ENCODE peak calls at places on chromosomes 4 and X, in nine cellular contexts. One of them, this sample, is unnamed. For H3K4me1, the result is how much of the 10 kb centered on the place peaks cover.

GRCh38 chr4:121564840-121565375 is 131.9 kb downstream of the ANXA5 start:
- DNase-seq in ovary: no peak
- DNase-seq in foreskin keratinocyte: no peak
- DNase-seq in K562: no peak
- DNase-seq in prostate gland: no peak
- DNase-seq in breast epithelium: no peak
- DNase-seq in hepatocyte: no peak
- DNase-seq in psoas muscle: no peak
- DNase-seq in transverse colon: no peak
- DNase-seq in this sample: peak

GRCh38 chrX:53317365-53318069 is 36.1 kb upstream of the IQSEC2 start:
- DNase-seq in foreskin keratinocyte: no peak
- DNase-seq in ovary: peak
- DNase-seq in transverse colon: peak
- DNase-seq in psoas muscle: peak
- DNase-seq in breast epithelium: peak
- DNase-seq in prostate gland: peak
- DNase-seq in K562: peak
- DNase-seq in hepatocyte: peak
- DNase-seq in this sample: no peak

GRCh38 chrX:105822138-105823091 is at the start of gene NRK:
- DNase-seq in hepatocyte: peak
- DNase-seq in transverse colon: no peak
- DNase-seq in breast epithelium: no peak
- DNase-seq in ovary: peak
- DNase-seq in psoas muscle: peak
- DNase-seq in prostate gland: no peak
- DNase-seq in K562: no peak
- DNase-seq in foreskin keratinocyte: no peak
- DNase-seq in this sample: no peak

GRCh38 chr4:123398803-123399637 is 2.4 kb downstream of the SPRY1 start:
- DNase-seq in psoas muscle: peak
- DNase-seq in transverse colon: peak
- DNase-seq in breast epithelium: peak
- DNase-seq in prostate gland: peak
- DNase-seq in K562: no peak
- DNase-seq in foreskin keratinocyte: peak
- DNase-seq in hepatocyte: peak
- DNase-seq in ovary: peak
- DNase-seq in this sample: peak

GRCh38 chr4:2830632-2831610 is 12.7 kb upstream of the ADD1 start:
- DNase-seq in breast epithelium: no peak
- DNase-seq in prostate gland: no peak
- DNase-seq in hepatocyte: no peak
- DNase-seq in ovary: peak
- DNase-seq in psoas muscle: no peak
- DNase-seq in transverse colon: peak
- DNase-seq in foreskin keratinocyte: no peak
- DNase-seq in K562: no peak
- DNase-seq in this sample: peak

GRCh38 chrX:54357414-54358377 is at the start of gene WNK3:
- DNase-seq in hepatocyte: peak
- DNase-seq in prostate gland: peak
- DNase-seq in psoas muscle: peak
- DNase-seq in K562: no peak
- DNase-seq in foreskin keratinocyte: peak
- DNase-seq in ovary: peak
- DNase-seq in breast epithelium: peak
- DNase-seq in transverse colon: peak
- DNase-seq in this sample: peak

GRCh38 chr4:22099896-22100295 is 151.3 kb upstream of the KCNIP4 start:
- DNase-seq in K562: no peak
- DNase-seq in ovary: no peak
- DNase-seq in psoas muscle: no peak
- DNase-seq in foreskin keratinocyte: no peak
- DNase-seq in breast epithelium: no peak
- DNase-seq in hepatocyte: no peak
- DNase-seq in prostate gland: no peak
- DNase-seq in transverse colon: no peak
- DNase-seq in this sample: no peak

GRCh38 chrX:67619253-67619652 is 75.4 kb downstream of the AR start:
- DNase-seq in psoas muscle: no peak
- DNase-seq in K562: no peak
- DNase-seq in transverse colon: no peak
- DNase-seq in ovary: no peak
- DNase-seq in prostate gland: no peak
- DNase-seq in foreskin keratinocyte: peak
- DNase-seq in breast epithelium: no peak
- DNase-seq in hepatocyte: peak
- DNase-seq in this sample: no peak

GRCh38 chrX:101429934-101430333 is 21.9 kb downstream of the HNRNPH2 start:
- DNase-seq in hepatocyte: no peak
- DNase-seq in K562: no peak
- DNase-seq in prostate gland: no peak
- DNase-seq in foreskin keratinocyte: peak
- DNase-seq in breast epithelium: no peak
- DNase-seq in ovary: no peak
- DNase-seq in psoas muscle: no peak
- DNase-seq in transverse colon: no peak
- DNase-seq in this sample: no peak

GRCh38 chr4:146763560-146763959 is 124.9 kb downstream of the POU4F2 start:
- DNase-seq in transverse colon: no peak
- DNase-seq in breast epithelium: no peak
- DNase-seq in psoas muscle: no peak
- DNase-seq in ovary: no peak
- DNase-seq in prostate gland: no peak
- DNase-seq in foreskin keratinocyte: no peak
- DNase-seq in hepatocyte: no peak
- DNase-seq in K562: no peak
- DNase-seq in this sample: no peak

GRCh38 chr4:101020956-101021355 is 326.4 kb downstream of the PPP3CA start:
- DNase-seq in ovary: no peak
- DNase-seq in breast epithelium: no peak
- DNase-seq in psoas muscle: no peak
- DNase-seq in transverse colon: no peak
- DNase-seq in hepatocyte: no peak
- DNase-seq in foreskin keratinocyte: peak
- DNase-seq in K562: no peak
- DNase-seq in prostate gland: no peak
- DNase-seq in this sample: no peak

GRCh38 chr4:123235431-123235830 is 161.2 kb upstream of the SPRY1 start:
- DNase-seq in psoas muscle: no peak
- DNase-seq in prostate gland: no peak
- DNase-seq in breast epithelium: no peak
- DNase-seq in foreskin keratinocyte: no peak
- DNase-seq in transverse colon: no peak
- DNase-seq in hepatocyte: no peak
- DNase-seq in ovary: no peak
- DNase-seq in K562: no peak
- DNase-seq in this sample: no peak

GRCh38 chr4:930827-931193 is 1.3 kb downstream of the GAK start:
- DNase-seq in prostate gland: no peak
- DNase-seq in transverse colon: peak
- DNase-seq in psoas muscle: no peak
- DNase-seq in breast epithelium: no peak
- DNase-seq in hepatocyte: no peak
- DNase-seq in K562: no peak
- DNase-seq in ovary: peak
- DNase-seq in foreskin keratinocyte: peak
- DNase-seq in this sample: no peak

GRCh38 chr4:139617702-139618490 is 47.7 kb upstream of the MGST2 start:
- DNase-seq in foreskin keratinocyte: no peak
- DNase-seq in ovary: no peak
- DNase-seq in transverse colon: no peak
- DNase-seq in breast epithelium: no peak
- DNase-seq in K562: peak
- DNase-seq in psoas muscle: no peak
- DNase-seq in hepatocyte: no peak
- DNase-seq in prostate gland: no peak
- DNase-seq in this sample: no peak

GRCh38 chr4:98522062-98522461 is 136.3 kb downstream of the TSPAN5 start:
- DNase-seq in ovary: no peak
- DNase-seq in transverse colon: no peak
- DNase-seq in psoas muscle: no peak
- DNase-seq in hepatocyte: no peak
- DNase-seq in foreskin keratinocyte: no peak
- DNase-seq in breast epithelium: no peak
- DNase-seq in K562: no peak
- DNase-seq in prostate gland: no peak
- DNase-seq in this sample: no peak

GRCh38 chr4:122762520-122762919 is 30.0 kb downstream of the BBS12 start:
- DNase-seq in prostate gland: no peak
- DNase-seq in foreskin keratinocyte: no peak
- DNase-seq in hepatocyte: no peak
- DNase-seq in breast epithelium: no peak
- DNase-seq in psoas muscle: no peak
- DNase-seq in ovary: no peak
- DNase-seq in K562: no peak
- DNase-seq in transverse colon: no peak
- DNase-seq in this sample: no peak

GRCh38 chr4:183394166-183394951 is 50.1 kb upstream of the CDKN2AIP start:
- DNase-seq in transverse colon: no peak
- DNase-seq in breast epithelium: no peak
- DNase-seq in prostate gland: no peak
- DNase-seq in ovary: no peak
- DNase-seq in foreskin keratinocyte: no peak
- DNase-seq in K562: no peak
- DNase-seq in hepatocyte: no peak
- DNase-seq in psoas muscle: no peak
- DNase-seq in this sample: no peak

GRCh38 chrX:107724653-107725052 is 50.9 kb downstream of the TSC22D3 start:
- DNase-seq in K562: no peak
- DNase-seq in psoas muscle: no peak
- DNase-seq in ovary: no peak
- DNase-seq in prostate gland: no peak
- DNase-seq in foreskin keratinocyte: no peak
- DNase-seq in transverse colon: no peak
- DNase-seq in breast epithelium: no peak
- DNase-seq in hepatocyte: no peak
- DNase-seq in this sample: no peak

DNA sequence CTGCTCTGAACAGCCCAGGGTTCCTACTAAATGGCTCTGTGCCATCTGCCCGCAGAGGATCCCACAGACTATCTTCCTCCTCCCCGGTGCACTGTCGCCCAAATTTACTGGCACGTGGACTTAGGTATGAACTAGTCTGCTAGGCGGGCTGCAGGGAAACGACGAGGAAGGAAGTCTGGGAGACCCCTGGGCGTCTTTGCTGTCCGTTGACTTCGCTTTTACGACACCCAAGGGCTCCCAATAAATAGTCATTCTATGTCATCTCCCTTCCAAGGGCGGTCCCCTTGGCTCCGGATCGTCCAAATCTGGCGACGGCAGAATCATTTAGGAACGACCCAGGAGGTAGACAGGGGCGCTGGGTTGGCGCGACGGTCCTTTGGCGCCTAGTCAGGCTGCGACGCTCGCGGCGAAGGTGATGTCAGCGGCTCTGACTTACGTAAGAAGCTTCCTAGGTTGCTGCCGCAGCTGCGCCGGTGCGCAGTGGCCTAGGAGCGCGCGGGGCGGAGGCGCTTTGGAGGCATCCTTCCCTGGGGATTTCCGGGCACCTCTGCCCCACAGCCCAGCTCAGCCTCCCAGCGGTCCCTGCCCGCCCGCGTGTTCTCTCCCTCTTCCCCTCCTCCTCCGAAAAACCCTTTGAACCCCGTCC is 2.2 kb downstream of the NHS start:
- DNase-seq in ovary: peak
- DNase-seq in breast epithelium: peak
- DNase-seq in foreskin keratinocyte: peak
- DNase-seq in prostate gland: peak
- DNase-seq in K562: no peak
- DNase-seq in hepatocyte: peak
- DNase-seq in transverse colon: peak
- DNase-seq in psoas muscle: peak
- DNase-seq in this sample: no peak
- H3K27ac ChIP-seq in ovary: no peak
- H3K27ac ChIP-seq in breast epithelium: no peak
- H3K27ac ChIP-seq in foreskin keratinocyte: peak
- H3K27ac ChIP-seq in prostate gland: peak
- H3K27ac ChIP-seq in K562: no peak
- H3K27ac ChIP-seq in hepatocyte: no peak
- H3K27ac ChIP-seq in transverse colon: peak
- H3K27ac ChIP-seq in psoas muscle: no peak
- H3K27ac ChIP-seq in this sample: no peak

GRCh38 chrX:24387724-24388123 is 27.3 kb downstream of the SUPT20HL1 start:
- DNase-seq in foreskin keratinocyte: no peak
- DNase-seq in transverse colon: no peak
- DNase-seq in K562: no peak
- DNase-seq in breast epithelium: no peak
- DNase-seq in prostate gland: no peak
- DNase-seq in ovary: no peak
- DNase-seq in psoas muscle: no peak
- DNase-seq in hepatocyte: no peak
- DNase-seq in this sample: no peak
- TF ChIP-seq CTCF in foreskin keratinocyte: no peak
- TF ChIP-seq CTCF in transverse colon: no peak
- TF ChIP-seq CTCF in K562: no peak
- TF ChIP-seq CTCF in breast epithelium: no peak
- TF ChIP-seq CTCF in prostate gland: no peak
- TF ChIP-seq CTCF in ovary: no peak
- TF ChIP-seq CTCF in psoas muscle: no peak
- TF ChIP-seq CTCF in hepatocyte: no peak
- TF ChIP-seq CTCF in this sample: no peak

DNA sequence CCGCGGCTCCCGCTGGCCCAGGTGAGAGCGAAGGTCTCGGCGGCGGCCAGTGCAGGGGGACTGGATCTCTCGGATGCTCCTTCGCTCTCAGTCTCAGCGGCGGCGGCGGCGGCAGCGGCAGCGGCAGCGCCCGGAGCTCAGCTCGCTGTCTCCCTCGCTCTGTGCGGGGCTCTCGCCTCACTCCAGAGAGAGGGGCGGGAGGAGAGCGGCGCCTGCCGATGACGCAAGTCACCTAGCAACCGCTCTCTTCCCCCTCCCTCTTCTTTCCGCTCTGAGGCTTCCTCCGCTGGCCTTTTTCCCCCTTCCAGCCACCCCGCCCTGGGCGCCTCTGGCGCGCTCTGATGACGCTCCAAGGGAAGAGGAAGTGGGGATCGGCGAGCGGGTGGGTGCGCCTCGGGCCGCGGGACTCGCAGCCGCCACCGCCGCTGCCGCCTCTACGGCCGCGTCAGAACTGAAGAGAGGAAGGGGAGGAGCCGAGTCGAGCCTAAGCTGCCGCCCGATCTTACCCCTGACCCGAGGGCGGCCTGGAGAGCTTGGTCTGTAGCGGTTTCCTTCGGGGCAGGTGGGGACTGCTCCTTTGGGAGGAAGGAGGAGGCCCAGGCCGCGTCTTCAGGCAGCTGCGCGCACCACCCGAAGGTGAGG is at the start of gene FBXW7:
- DNase-seq in foreskin keratinocyte: peak
- DNase-seq in hepatocyte: peak
- DNase-seq in ovary: peak
- DNase-seq in K562: peak
- DNase-seq in breast epithelium: peak
- DNase-seq in prostate gland: peak
- DNase-seq in psoas muscle: peak
- DNase-seq in transverse colon: peak
- DNase-seq in this sample: peak
- H3K4me1 ChIP-seq in foreskin keratinocyte: under half
- H3K4me1 ChIP-seq in hepatocyte: under half
- H3K4me1 ChIP-seq in ovary: under half
- H3K4me1 ChIP-seq in K562: under half
- H3K4me1 ChIP-seq in breast epithelium: under half
- H3K4me1 ChIP-seq in prostate gland: under half
- H3K4me1 ChIP-seq in psoas muscle: under half
- H3K4me1 ChIP-seq in transverse colon: under half
- H3K4me1 ChIP-seq in this sample: under half

GRCh38 chr4:138275216-138275615 is 33.1 kb upstream of the SLC7A11 start:
- DNase-seq in prostate gland: no peak
- DNase-seq in K562: no peak
- DNase-seq in ovary: no peak
- DNase-seq in breast epithelium: no peak
- DNase-seq in foreskin keratinocyte: peak
- DNase-seq in psoas muscle: no peak
- DNase-seq in hepatocyte: no peak
- DNase-seq in transverse colon: no peak
- DNase-seq in this sample: no peak
- H3K27ac ChIP-seq in prostate gland: no peak
- H3K27ac ChIP-seq in K562: no peak
- H3K27ac ChIP-seq in ovary: no peak
- H3K27ac ChIP-seq in breast epithelium: peak
- H3K27ac ChIP-seq in foreskin keratinocyte: peak
- H3K27ac ChIP-seq in psoas muscle: no peak
- H3K27ac ChIP-seq in hepatocyte: no peak
- H3K27ac ChIP-seq in transverse colon: no peak
- H3K27ac ChIP-seq in this sample: no peak

This sample was measured in upper lobe of left lung.